ENCODE peak calls at places on chromosomes 1 and 21, in five cellular contexts. V is HCT116, J is K562, P is GM12878, W is HepG2. R is an unnamed sample. For H3K4me1, the result is how much of the 10 kb centered on the place peaks cover.

GRCh38 chr1:234601217-234602017 is 8.6 kb downstream of the IRF2BP2 start:
- DNase-seq in V (no peak), P (no peak), W (peak), J (peak), R (peak)

GRCh38 chr21:35619184-35619583 is 441.1 kb downstream of the SETD4 start:
- DNase-seq in V (no peak), W (no peak), J (peak), P (no peak), R (peak)

GRCh38 chr1:113898243-113898814 is 6.3 kb downstream of the AP4B1 start:
- DNase-seq in W (no peak), P (no peak), V (no peak), J (no peak), R (no peak)

GRCh38 chr1:181985281-181985680 is 76.2 kb downstream of the ZNF648 start:
- DNase-seq in J (no peak), V (no peak), P (no peak), W (no peak), R (no peak)

GRCh38 chr1:61101461-61102440 is 19.4 kb downstream of the NFIA start:
- DNase-seq in V (no peak), W (no peak), P (no peak), J (no peak), R (no peak)

GRCh38 chr1:110619412-110620249 is 13.5 kb upstream of the KCNA2 start:
- DNase-seq in P (peak), W (peak), V (peak), J (peak), R (peak)

GRCh38 chr21:38780879-38781278 is 24.9 kb upstream of the ETS2 start:
- DNase-seq in V (no peak), P (peak), W (no peak), J (no peak), R (no peak)

GRCh38 chr1:115452600-115453329 is 114.7 kb upstream of the NGF start:
- DNase-seq in W (no peak), J (no peak), V (no peak), P (no peak), R (no peak)

GRCh38 chr21:46559291-46559983 is 45.4 kb downstream of the S100B start:
- DNase-seq in W (peak), V (no peak), J (no peak), P (peak), R (peak)

GRCh38 chr1:74464037-74464436 is 48.4 kb downstream of the LRRC53 start:
- DNase-seq in J (no peak), V (no peak), P (no peak), W (no peak), R (no peak)

GRCh38 chr1:207666342-207666741 is 21.4 kb downstream of the CR1L start:
- DNase-seq in J (no peak), W (no peak), P (no peak), V (no peak), R (no peak)

GRCh38 chr1:158076461-158076860 is 83.0 kb downstream of the KIRREL1 start:
- DNase-seq in V (no peak), J (no peak), P (no peak), W (no peak), R (no peak)

GRCh38 chr1:37691497-37692077 is 729 bp upstream of the CDCA8 start:
- DNase-seq in J (peak), P (no peak), W (peak), V (peak), R (peak)

GRCh38 chr21:44892536-44893277 is 19.2 kb upstream of the PTTG1IP start:
- DNase-seq in W (no peak), P (no peak), J (peak), V (peak), R (peak)

GRCh38 chr1:223714849-223715709 is 2.7 kb downstream of the CAPN2 start:
- DNase-seq in W (no peak), V (peak), J (peak), P (no peak), R (peak)

GRCh38 chr1:2199042-2199810 is 4.7 kb upstream of the FAAP20 start:
- DNase-seq in W (peak), J (peak), V (peak), P (peak), R (peak)

GRCh38 chr1:54312874-54313316 is 93.3 kb downstream of the SSBP3 start:
- DNase-seq in W (peak), V (no peak), J (no peak), P (no peak), R (peak)

GRCh38 chr1:209155556-209155955 is 428.0 kb upstream of the CAMK1G start:
- DNase-seq in P (no peak), W (no peak), V (no peak), J (no peak), R (no peak)

GRCh38 chr1:212852105-212852688 is 4.7 kb upstream of the SPATA45 start:
- DNase-seq in W (no peak), J (no peak), P (no peak), V (no peak), R (no peak)

GRCh38 chr1:110098222-110099026 is 13.8 kb upstream of the UBL4B start:
- DNase-seq in P (no peak), V (no peak), W (no peak), J (peak), R (no peak)

DNA sequence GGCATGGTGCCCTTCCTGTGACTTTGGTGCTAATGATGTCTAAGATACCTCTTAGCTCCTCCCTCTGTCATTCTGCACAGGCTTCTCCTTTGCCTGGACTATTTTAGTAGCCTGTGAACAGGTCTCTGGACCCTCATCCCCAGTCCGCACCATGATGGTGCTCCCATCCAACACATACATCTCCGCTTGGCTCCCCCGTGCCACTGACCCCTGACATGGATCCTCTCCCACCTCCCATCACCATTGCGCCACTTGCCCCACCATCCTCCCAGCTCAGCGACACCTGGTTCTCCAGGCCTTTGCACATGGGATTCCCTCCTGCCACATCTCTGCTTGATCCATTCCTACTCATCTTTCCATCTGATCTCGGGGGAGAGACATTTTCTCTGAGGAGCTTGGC is 33.9 kb downstream of the RUNX3 start:
- DNase-seq in V (no peak), P (no peak), W (no peak), J (no peak), R (no peak)
- TF ChIP-seq MAX in V (no peak), P (no peak), W (no peak), J (no peak), R (no peak)

GRCh38 chr1:145892486-145893087 is 6.9 kb upstream of the ANKRD35 start:
- DNase-seq in V (no peak), J (peak), W (no peak), P (no peak), R (peak)
- H3K9ac ChIP-seq in V (peak), J (peak), W (peak), P (no peak), R (peak)

GRCh38 chr1:116945421-116945820 is 35.7 kb downstream of the PTGFRN start:
- DNase-seq in J (no peak), V (no peak), P (no peak), W (no peak), R (no peak)
- H3K4me1 ChIP-seq in J (under half), V (under half), P (under half), W (under half), R (under half)

GRCh38 chr1:216531308-216532239 is 108.3 kb upstream of the USH2A start:
- DNase-seq in W (no peak), P (no peak), J (no peak), V (no peak), R (no peak)
- TF ChIP-seq MAX in W (no peak), P (no peak), J (no peak), V (no peak), R (no peak)

DNA sequence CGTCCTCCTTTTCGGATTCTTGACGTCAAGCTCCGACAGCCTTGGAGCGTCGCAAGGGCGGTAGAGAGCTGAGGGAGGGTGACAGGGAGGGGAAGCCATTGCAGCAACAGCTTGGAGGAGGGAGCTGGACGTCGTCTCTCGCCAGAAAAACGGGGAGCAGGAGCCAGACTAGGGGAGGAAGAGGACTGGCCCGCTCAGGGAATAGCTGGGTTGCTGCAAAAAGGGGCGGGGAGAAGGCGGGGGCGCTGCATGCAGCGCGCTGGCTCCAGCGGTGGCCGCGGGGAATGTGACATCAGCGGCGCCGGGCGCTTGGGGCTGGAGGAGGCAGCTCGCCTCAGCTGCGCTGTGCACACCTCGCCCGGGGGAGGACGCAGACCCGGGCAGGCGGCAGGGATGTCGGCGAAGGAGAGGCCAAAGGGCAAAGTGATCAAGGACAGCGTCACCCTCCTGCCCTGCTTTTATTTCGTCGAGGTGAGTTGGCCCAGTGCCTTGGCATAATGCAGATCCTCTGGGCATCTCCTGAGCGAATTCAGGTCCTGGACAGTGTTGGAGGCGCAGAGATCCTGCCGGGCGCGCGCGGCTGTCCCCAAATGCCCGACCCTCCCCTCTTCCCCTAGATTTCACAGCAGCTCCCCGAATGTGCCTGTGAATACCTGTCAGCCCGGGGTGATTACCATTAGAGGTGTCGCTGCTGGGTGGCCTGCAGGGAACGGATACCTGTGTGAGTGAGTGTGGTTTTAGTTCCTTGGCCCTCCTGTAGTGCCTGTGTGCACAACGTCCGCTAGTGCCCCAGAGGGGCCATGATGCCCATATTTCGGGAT is at the start of gene PLPPR4:
- DNase-seq in P (no peak), J (peak), W (no peak), V (peak), R (peak)
- H3K9ac ChIP-seq in P (no peak), J (peak), W (no peak), V (peak), R (no peak)

GRCh38 chr1:30887485-30888315 is 20.9 kb downstream of the SDC3 start:
- DNase-seq in V (no peak), J (peak), W (no peak), P (no peak), R (no peak)

GRCh38 chr1:30889506-30889905 is 19.1 kb downstream of the SDC3 start:
- DNase-seq in P (no peak), W (no peak), J (no peak), V (no peak), R (no peak)

GRCh38 chr1:30886710-30887428 is 21.7 kb downstream of the SDC3 start:
- DNase-seq in V (no peak), W (no peak), J (no peak), P (no peak), R (no peak)

GRCh38 chr1:30888975-30889374 is 19.6 kb downstream of the SDC3 start:
- DNase-seq in P (no peak), W (no peak), J (no peak), V (no peak), R (no peak)

DNA sequence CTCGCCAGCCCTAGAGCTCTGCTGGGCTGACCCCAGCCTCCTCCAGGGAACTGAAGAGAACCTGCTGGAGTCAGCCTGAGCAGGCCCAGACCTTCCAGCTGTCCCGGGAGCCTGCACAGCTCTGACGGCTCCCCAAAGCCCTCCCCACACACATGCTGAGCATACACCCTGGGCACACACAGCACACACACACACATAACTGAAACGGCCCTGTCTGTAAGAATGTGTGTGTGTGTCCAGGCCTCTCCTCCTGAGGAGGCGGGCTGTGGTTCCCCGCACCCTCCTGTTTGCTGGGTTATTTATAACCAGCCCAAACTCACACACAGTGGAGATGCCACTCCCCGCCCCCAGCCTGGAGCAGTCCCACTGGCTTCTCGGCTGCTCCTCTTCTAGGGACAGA is 20.2 kb downstream of the SDC3 start:
- DNase-seq in W (no peak), V (no peak), J (peak), P (no peak), R (no peak)
- H3K4me1 ChIP-seq in W (under half), V (under half), J (under half), P (under half), R (under half)

GRCh38 chr1:117567435-117567834 is 38.4 kb upstream of the TENT5C start:
- DNase-seq in W (no peak), P (no peak), V (no peak), J (no peak), R (no peak)
- TF ChIP-seq MAX in W (no peak), P (no peak), V (no peak), J (no peak), R (no peak)

GRCh38 chr1:230796626-230797025 is 49.4 kb downstream of the CAPN9 start:
- DNase-seq in J (no peak), V (no peak), P (no peak), W (no peak), R (no peak)

GRCh38 chr1:230798491-230798890 is 51.3 kb downstream of the CAPN9 start:
- DNase-seq in W (no peak), J (no peak), P (no peak), V (no peak), R (no peak)

GRCh38 chr1:230798187-230798484 is 50.9 kb downstream of the CAPN9 start:
- DNase-seq in W (no peak), P (no peak), V (no peak), J (no peak), R (no peak)

GRCh38 chr1:230794871-230795645 is 47.9 kb downstream of the CAPN9 start:
- DNase-seq in P (no peak), J (no peak), V (no peak), W (no peak), R (no peak)

DNA sequence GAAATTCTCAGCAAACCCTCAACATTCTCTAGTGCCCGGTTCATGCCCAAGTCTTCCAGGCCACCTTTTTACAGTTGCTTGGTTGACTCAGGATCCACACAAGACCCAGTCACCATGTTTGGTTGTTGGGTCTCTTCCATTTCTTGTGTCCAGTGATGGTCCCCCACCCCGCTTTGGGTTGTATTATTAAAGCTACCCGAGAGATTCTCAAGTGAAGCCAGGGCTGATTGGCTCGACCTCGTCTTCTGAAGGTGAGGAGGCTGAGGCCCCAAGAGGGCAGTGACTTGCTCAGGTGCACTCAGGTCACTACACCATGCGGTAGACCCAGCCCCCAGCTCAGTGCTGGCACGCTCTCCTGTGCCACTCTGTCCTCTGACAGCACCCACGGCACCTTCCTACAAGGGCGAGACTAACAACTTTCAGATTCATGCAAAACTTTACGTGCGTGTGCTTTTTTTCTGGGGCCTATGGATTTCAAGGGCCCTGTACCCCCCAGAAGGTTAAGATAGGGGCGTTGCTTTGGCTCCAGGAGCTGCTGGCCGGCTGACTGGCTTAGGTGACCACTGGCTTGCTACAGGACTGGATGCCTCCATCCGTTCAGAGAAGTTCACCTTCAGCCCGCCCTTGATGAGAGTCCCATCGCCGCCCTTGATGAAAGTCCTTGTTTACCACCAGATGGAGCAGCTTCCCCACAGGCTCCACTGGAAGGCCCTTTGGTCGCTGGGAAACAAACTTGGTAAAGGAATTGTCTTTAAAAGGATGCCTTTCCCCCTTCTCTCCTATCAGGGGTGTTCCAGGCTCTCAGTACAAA is 50.4 kb downstream of the CAPN9 start:
- DNase-seq in J (peak), V (peak), W (peak), P (no peak), R (peak)
- H3K9ac ChIP-seq in J (peak), V (no peak), W (no peak), P (no peak), R (no peak)

GRCh38 chr1:214516434-214517326 is 34.7 kb downstream of the PTPN14 start:
- DNase-seq in V (no peak), P (no peak), J (no peak), W (peak), R (no peak)

GRCh38 chr1:214514819-214515383 is 36.5 kb downstream of the PTPN14 start:
- DNase-seq in W (no peak), P (no peak), V (no peak), J (no peak), R (no peak)

GRCh38 chr1:214520544-214521165 is 30.7 kb downstream of the PTPN14 start:
- DNase-seq in P (no peak), J (no peak), W (no peak), V (no peak), R (no peak)

GRCh38 chr1:214515544-214516433 is 35.6 kb downstream of the PTPN14 start:
- DNase-seq in W (no peak), P (no peak), J (no peak), V (no peak), R (no peak)

DNA sequence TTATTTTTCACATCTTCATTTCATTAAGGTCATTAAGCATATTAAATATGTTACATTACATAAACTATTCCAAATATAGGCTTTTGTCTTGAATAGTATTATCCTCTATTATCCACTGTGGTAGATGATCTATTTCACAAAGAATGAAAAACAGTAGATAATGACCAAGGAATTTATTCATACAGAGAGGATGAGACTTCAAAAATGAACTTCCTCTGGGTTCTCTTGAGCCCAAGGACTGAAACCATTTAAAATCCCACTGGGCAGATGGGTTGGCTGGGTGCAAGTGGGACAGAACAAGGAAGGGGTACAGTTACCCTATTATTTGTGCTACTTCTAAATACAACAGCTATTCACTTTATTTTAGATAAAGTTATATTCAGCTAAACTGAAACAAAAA is 33.0 kb downstream of the PTPN14 start:
- DNase-seq in J (no peak), W (no peak), P (no peak), V (no peak), R (no peak)
- H3K4me1 ChIP-seq in J (under half), W (under half), P (under half), V (half or more), R (under half)

GRCh38 chr1:10380594-10381275 is 18.1 kb upstream of the PGD start:
- DNase-seq in V (no peak), W (peak), J (no peak), P (no peak), R (no peak)

GRCh38 chr1:10379101-10379620 is 19.7 kb upstream of the PGD start:
- DNase-seq in J (no peak), W (no peak), V (no peak), P (no peak), R (no peak)

GRCh38 chr1:10374442-10374860 is 24.4 kb upstream of the PGD start:
- DNase-seq in V (no peak), J (no peak), P (no peak), W (no peak), R (no peak)

GRCh38 chr1:10379676-10380075 is 19.2 kb upstream of the PGD start:
- DNase-seq in W (no peak), J (no peak), V (no peak), P (no peak), R (no peak)

GRCh38 chr1:10378071-10378841 is 20.6 kb upstream of the PGD start:
- DNase-seq in V (no peak), J (peak), P (no peak), W (no peak), R (peak)
- TF ChIP-seq MAX in V (no peak), J (no peak), P (no peak), W (no peak), R (no peak)